ENCODE peak calls at places on chromosomes 3 and 15, in six cellular contexts. I, D, K, P, S and Q are unnamed samples.

GRCh38 chr3:44992555-44993470 is 16.8 kb downstream of the EXOSC7 start:
- DNase-seq in I (no peak), D (no peak), K (peak; percentile 47), P (peak; percentile 49), S (peak; percentile 56), Q (peak; percentile 71)

GRCh38 chr3:149618151-149619123 is 39.4 kb downstream of the WWTR1 start:
- DNase-seq in I (no peak), D (no peak), K (no peak), P (no peak), S (peak; percentile 67), Q (no peak)

GRCh38 chr3:182925330-182925943 is 54.9 kb downstream of the DCUN1D1 start:
- DNase-seq in I (peak; percentile 66), D (no peak), K (peak; percentile 40), P (no peak), S (no peak), Q (no peak)

GRCh38 chr3:87503901-87504498 is 227.6 kb upstream of the POU1F1 start:
- DNase-seq in I (peak; percentile 36), D (peak; percentile 23), K (peak; percentile 43), P (peak; percentile 26), S (peak; percentile 15), Q (no peak)

GRCh38 chr3:171225698-171226097 is 199.2 kb upstream of the SLC2A2 start:
- DNase-seq in I (peak; percentile 5), D (no peak), K (peak; percentile 21), P (no peak), S (no peak), Q (no peak)

GRCh38 chr3:196942915-196943277 is 568 bp upstream of the NCBP2 start:
- DNase-seq in I (no peak), D (no peak), K (peak; percentile 27), P (no peak), S (no peak), Q (no peak)

GRCh38 chr3:146416366-146416765 is 53.0 kb downstream of the PLSCR2 start:
- DNase-seq in I (no peak), D (no peak), K (no peak), P (no peak), S (no peak), Q (no peak)

GRCh38 chr3:4303187-4304123 is at the start of gene SETMAR:
- DNase-seq in I (peak; percentile 78), D (peak; percentile 79), K (peak; percentile 86), P (peak; percentile 90), S (peak; percentile 87), Q (peak; percentile 62)

GRCh38 chr3:88362428-88362827 is 212.7 kb downstream of the C3orf38 start:
- DNase-seq in I (no peak), D (no peak), K (no peak), P (no peak), S (no peak), Q (no peak)

GRCh38 chr3:129001101-129001816 is at the start of gene EFCC1:
- DNase-seq in I (no peak), D (peak; percentile 72), K (peak; percentile 73), P (peak; percentile 74), S (no peak), Q (no peak)

GRCh38 chr15:69801132-69801531 is 296.6 kb downstream of the TLE3 start:
- DNase-seq in I (no peak), D (no peak), K (no peak), P (no peak), S (no peak), Q (no peak)

GRCh38 chr15:81310480-81310879 is 13.5 kb downstream of the STARD5 start:
- DNase-seq in I (no peak), D (no peak), K (no peak), P (no peak), S (no peak), Q (no peak)

GRCh38 chr15:36403351-36403750 is 176.1 kb upstream of the CDIN1 start:
- DNase-seq in I (no peak), D (peak; percentile 17), K (no peak), P (no peak), S (no peak), Q (no peak)

GRCh38 chr15:36406366-36406765 is 173.1 kb upstream of the CDIN1 start:
- DNase-seq in I (no peak), D (no peak), K (no peak), P (no peak), S (no peak), Q (no peak)

GRCh38 chr15:36409819-36410218 is 169.6 kb upstream of the CDIN1 start:
- DNase-seq in I (no peak), D (no peak), K (no peak), P (no peak), S (no peak), Q (no peak)

DNA sequence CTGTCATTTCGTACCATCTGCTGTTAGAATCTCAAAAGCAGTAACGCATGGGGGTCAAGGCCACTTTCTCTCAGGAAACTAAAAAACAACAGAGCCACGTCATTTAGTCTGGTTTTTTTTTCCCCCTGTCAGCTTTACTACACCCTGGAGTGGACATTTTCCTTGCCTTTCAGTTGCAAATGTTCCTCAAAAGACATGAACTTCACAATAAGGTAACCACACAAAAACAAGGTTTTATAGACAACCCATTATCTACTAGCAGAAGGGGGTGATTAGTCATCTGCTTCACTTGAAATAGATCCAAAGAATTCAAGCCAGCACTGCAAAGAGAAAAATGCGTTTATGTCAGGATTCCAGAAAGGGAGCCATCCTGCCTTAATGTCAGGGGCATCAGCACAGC is 171.8 kb upstream of the CDIN1 start:
- DNase-seq in I (peak; percentile 63), D (no peak), K (peak; percentile 55), P (no peak), S (no peak), Q (no peak)
- H4K91ac ChIP-seq in I (peak overlapping the region; percentile 73), D (no peak overlapping the region), K (no peak overlapping the region), P (no peak overlapping the region), S (peak overlapping the region; percentile 72), Q (no peak overlapping the region)

GRCh38 chr15:80188293-80188692 is 35.5 kb downstream of the FAH start:
- DNase-seq in I (no peak), D (peak; percentile 21), K (no peak), P (no peak), S (no peak), Q (no peak)

GRCh38 chr15:80185152-80185551 is 32.4 kb downstream of the FAH start:
- DNase-seq in I (no peak), D (no peak), K (no peak), P (no peak), S (no peak), Q (no peak)

GRCh38 chr15:80186066-80186465 is 33.3 kb downstream of the FAH start:
- DNase-seq in I (no peak), D (no peak), K (no peak), P (no peak), S (no peak), Q (no peak)

GRCh38 chr15:80183886-80184285 is 31.1 kb downstream of the FAH start:
- DNase-seq in I (peak; percentile 13), D (no peak), K (no peak), P (no peak), S (no peak), Q (no peak)

GRCh38 chr15:80186597-80186996 is 33.8 kb downstream of the FAH start:
- DNase-seq in I (no peak), D (no peak), K (no peak), P (no peak), S (no peak), Q (no peak)
- H4K91ac ChIP-seq in I (no peak overlapping the region), D (no peak overlapping the region), K (no peak overlapping the region), P (no peak overlapping the region), S (no peak overlapping the region), Q (no peak overlapping the region)

DNA sequence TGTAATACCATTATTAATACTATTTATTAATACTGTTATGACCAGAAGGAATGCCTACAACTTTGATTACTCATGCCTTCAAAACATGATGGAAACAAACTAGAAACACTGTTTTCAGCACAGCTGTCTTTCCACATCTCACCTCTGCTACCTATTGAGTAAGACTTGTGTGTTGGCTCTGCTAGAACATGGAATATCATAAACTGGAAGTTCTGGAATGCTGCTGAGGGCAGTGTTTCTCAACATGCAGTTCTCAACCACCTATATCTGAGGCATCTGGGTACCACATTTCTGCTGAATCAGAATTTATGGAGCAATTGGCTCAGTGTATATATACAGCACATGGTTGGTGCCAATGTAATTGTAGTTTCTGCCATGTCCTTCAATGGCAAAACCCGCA is 392.1 kb downstream of the TUSC7 start:
- DNase-seq in I (no peak), D (no peak), K (no peak), P (no peak), S (no peak), Q (no peak)
- H4K91ac ChIP-seq in I (no peak overlapping the region), D (no peak overlapping the region), K (no peak overlapping the region), P (no peak overlapping the region), S (no peak overlapping the region), Q (no peak overlapping the region)

GRCh38 chr3:172617976-172618375 is 92.9 kb downstream of the NCEH1 start:
- DNase-seq in I (no peak), D (no peak), K (no peak), P (no peak), S (no peak), Q (no peak)
- H4K91ac ChIP-seq in I (no peak overlapping the region), D (no peak overlapping the region), K (no peak overlapping the region), P (no peak overlapping the region), S (no peak overlapping the region), Q (no peak overlapping the region)

DNA sequence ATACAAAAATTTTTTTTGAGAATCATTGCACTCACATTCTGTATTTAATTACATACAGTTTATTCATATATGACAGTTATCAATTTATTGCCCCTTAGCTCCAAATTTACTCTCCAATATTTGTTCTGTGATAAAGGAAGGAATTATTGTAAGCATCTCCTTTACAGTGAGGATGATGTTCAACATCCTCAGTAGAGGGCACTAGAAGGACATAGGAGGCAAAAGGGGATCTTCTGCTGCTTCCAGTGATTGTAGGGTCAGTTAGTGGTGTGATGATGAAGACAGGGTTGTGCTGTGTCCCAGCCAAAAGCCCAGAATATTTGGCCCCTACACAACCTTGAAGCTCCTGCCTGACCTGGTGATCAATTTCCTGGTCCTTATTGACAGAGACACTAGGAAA is 89.9 kb upstream of the DCBLD2 start:
- DNase-seq in I (no peak), D (no peak), K (no peak), P (no peak), S (no peak), Q (no peak)
- H4K91ac ChIP-seq in I (no peak overlapping the region), D (no peak overlapping the region), K (no peak overlapping the region), P (no peak overlapping the region), S (no peak overlapping the region), Q (no peak overlapping the region)

GRCh38 chr3:117549716-117550115 is 840.1 kb downstream of the TUSC7 start:
- DNase-seq in I (no peak), D (no peak), K (no peak), P (no peak), S (no peak), Q (no peak)
- H4K91ac ChIP-seq in I (no peak overlapping the region), D (no peak overlapping the region), K (no peak overlapping the region), P (no peak overlapping the region), S (no peak overlapping the region), Q (no peak overlapping the region)

DNA sequence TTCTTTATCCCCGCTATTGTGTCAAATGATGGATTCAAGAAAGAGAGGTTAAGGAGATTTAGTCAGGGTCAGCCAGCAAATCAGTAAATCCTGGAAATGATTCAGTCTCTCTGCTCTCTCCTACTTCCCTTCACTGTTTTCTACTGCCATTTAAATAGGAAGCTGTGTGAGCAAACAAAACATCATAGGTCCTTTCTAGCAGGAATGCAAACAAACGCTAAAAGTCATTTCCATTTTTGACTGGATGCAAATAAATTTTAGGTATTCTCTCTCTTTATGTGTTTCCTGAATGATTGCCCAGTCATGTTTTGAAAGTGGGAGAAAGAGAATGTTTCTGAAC is 299.5 kb upstream of the RORA start:
- DNase-seq in I (no peak), D (no peak), K (no peak), P (no peak), S (no peak), Q (no peak)
- H4K91ac ChIP-seq in I (no peak overlapping the region), D (no peak overlapping the region), K (no peak overlapping the region), P (no peak overlapping the region), S (no peak overlapping the region), Q (no peak overlapping the region)